ENCODE peak calls at places on chromosome 10, in seven cellular contexts. One of them, this sample, is unnamed.
A peak's percentile ranks its signal among the peaks of the same experiment; 100 is the strongest.

GRCh38 chr10:87931836-87932230 is 68.4 kb downstream of the PTEN start:
- DNase-seq in GM12878: no peak
- DNase-seq in tibial nerve: no peak
- DNase-seq in ovary: no peak
- DNase-seq in H1: no peak
- DNase-seq in K562: no peak
- DNase-seq in HepG2: no peak
- DNase-seq in this sample: no peak

GRCh38 chr10:14184841-14185500 is 145.8 kb downstream of the FRMD4A start:
- DNase-seq in tibial nerve: no peak
- DNase-seq in ovary: no peak
- DNase-seq in HepG2: peak; percentile 94
- DNase-seq in K562: peak; percentile 44
- DNase-seq in GM12878: peak; percentile 72
- DNase-seq in H1: no peak
- DNase-seq in this sample: no peak

GRCh38 chr10:114336823-114337509 is 67.3 kb downstream of the AFAP1L2 start:
- DNase-seq in ovary: no peak
- DNase-seq in K562: no peak
- DNase-seq in tibial nerve: no peak
- DNase-seq in H1: no peak
- DNase-seq in HepG2: no peak
- DNase-seq in GM12878: no peak
- DNase-seq in this sample: no peak

GRCh38 chr10:23469596-23470237 is 30.8 kb downstream of the OTUD1 start:
- DNase-seq in HepG2: no peak
- DNase-seq in H1: no peak
- DNase-seq in ovary: no peak
- DNase-seq in K562: no peak
- DNase-seq in GM12878: no peak
- DNase-seq in tibial nerve: no peak
- DNase-seq in this sample: peak; percentile 34

GRCh38 chr10:108167766-108168165 is 1003.3 kb upstream of the SORCS1 start:
- DNase-seq in tibial nerve: no peak
- DNase-seq in GM12878: no peak
- DNase-seq in H1: no peak
- DNase-seq in ovary: no peak
- DNase-seq in HepG2: no peak
- DNase-seq in K562: no peak
- DNase-seq in this sample: no peak

GRCh38 chr10:31158000-31158658 is 126.5 kb upstream of the ZNF438 start:
- DNase-seq in H1: no peak
- DNase-seq in GM12878: no peak
- DNase-seq in K562: no peak
- DNase-seq in tibial nerve: no peak
- DNase-seq in HepG2: no peak
- DNase-seq in ovary: no peak
- DNase-seq in this sample: no peak

GRCh38 chr10:69513617-69514016 is 59.6 kb downstream of the NEUROG3 start:
- DNase-seq in K562: no peak
- DNase-seq in H1: no peak
- DNase-seq in HepG2: no peak
- DNase-seq in ovary: no peak
- DNase-seq in GM12878: no peak
- DNase-seq in tibial nerve: no peak
- DNase-seq in this sample: no peak

GRCh38 chr10:113820507-113820906 is 33.4 kb downstream of the DCLRE1A start:
- DNase-seq in GM12878: no peak
- DNase-seq in H1: no peak
- DNase-seq in K562: peak; percentile 19
- DNase-seq in HepG2: no peak
- DNase-seq in ovary: no peak
- DNase-seq in tibial nerve: no peak
- DNase-seq in this sample: no peak

GRCh38 chr10:93991596-93992284 is 2.0 kb upstream of the PLCE1 start:
- DNase-seq in GM12878: no peak
- DNase-seq in K562: no peak
- DNase-seq in tibial nerve: no peak
- DNase-seq in ovary: peak; percentile 53
- DNase-seq in HepG2: peak; percentile 57
- DNase-seq in H1: no peak
- DNase-seq in this sample: peak; percentile 51

GRCh38 chr10:8060010-8060703 is 5.7 kb downstream of the GATA3 start:
- DNase-seq in ovary: no peak
- DNase-seq in HepG2: no peak
- DNase-seq in K562: no peak
- DNase-seq in tibial nerve: no peak
- DNase-seq in H1: no peak
- DNase-seq in GM12878: peak; percentile 55
- DNase-seq in this sample: no peak
- TF ChIP-seq EP300 in ovary: no peak
- TF ChIP-seq EP300 in HepG2: no peak
- TF ChIP-seq EP300 in K562: no peak
- TF ChIP-seq EP300 in tibial nerve: no peak
- TF ChIP-seq EP300 in H1: no peak
- TF ChIP-seq EP300 in GM12878: no peak
- TF ChIP-seq EP300 in this sample: no peak

DNA sequence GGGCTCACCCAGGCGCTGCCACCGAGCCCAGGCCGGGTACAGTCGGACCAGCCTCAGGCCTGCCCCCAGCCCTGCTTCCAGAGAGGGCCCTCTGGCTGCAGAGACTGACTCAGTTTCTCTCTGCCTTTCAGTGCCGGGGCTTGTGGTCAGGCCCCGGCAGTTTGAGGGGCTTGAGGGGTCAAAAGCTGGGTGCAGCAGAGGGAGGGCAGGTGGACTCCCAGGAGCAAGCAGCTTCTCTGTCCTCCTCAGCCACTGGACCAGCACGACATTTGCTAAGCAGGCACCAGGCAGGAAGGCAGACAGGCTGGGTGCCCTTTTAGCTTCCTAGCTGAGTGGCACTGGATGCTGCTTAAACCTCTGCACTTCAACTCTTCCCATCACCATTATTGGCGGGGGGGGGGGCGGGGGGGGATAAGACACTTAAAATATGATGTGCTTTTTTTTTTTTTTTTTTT is 168.5 kb downstream of the NEURL1 start:
- DNase-seq in tibial nerve: no peak
- DNase-seq in ovary: no peak
- DNase-seq in H1: no peak
- DNase-seq in GM12878: no peak
- DNase-seq in HepG2: no peak
- DNase-seq in K562: no peak
- DNase-seq in this sample: no peak
- H3K4me1 ChIP-seq in tibial nerve: no peaks in the 10 kb centered on the region
- H3K4me1 ChIP-seq in ovary: peaks cover 9% of the 10 kb centered on the region
- H3K4me1 ChIP-seq in H1: peaks cover 16% of the 10 kb centered on the region
- H3K4me1 ChIP-seq in GM12878: peaks cover 8% of the 10 kb centered on the region
- H3K4me1 ChIP-seq in HepG2: peaks cover 66% of the 10 kb centered on the region
- H3K4me1 ChIP-seq in K562: peaks cover 24% of the 10 kb centered on the region
- H3K4me1 ChIP-seq in this sample: peaks cover 59% of the 10 kb centered on the region

DNA sequence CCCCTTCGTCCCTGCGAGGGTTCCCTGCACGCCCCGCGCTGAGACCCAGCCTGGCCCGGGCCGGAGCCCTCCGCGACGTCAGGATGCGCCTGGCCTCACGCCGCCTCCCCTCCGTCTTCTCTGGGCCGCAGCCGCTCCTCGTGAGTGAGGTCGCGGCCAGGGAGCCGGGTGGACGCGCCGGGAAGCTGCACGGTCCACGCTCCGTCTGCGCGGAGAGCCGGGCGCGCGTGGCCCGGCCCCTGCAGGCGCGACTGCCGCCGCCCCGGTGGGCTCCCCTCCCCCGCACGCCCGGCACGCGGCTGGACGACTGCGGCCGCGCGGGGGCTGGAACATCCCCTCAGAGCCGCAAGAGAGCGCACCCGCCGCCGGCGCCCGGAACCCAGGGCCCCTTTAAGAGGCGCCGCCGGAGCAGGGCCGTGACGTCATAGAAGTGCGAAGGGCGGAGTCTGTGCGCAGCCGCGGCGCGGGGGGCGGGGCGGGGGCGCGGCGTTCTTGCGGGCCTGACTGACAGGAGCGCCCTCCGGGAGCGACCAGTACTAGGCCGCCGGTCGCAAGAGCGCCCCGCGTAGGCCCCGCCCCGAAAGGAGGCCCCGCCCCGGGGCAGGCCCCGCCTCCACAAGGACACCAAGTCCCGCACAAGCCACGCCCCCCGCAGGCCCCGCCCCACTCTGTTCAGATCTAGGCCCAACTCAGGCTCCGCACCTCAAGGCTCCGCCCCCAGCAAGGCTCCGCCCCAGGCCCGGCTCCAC is 449 bp upstream of the INPP5A start:
- DNase-seq in H1: peak; percentile 98
- DNase-seq in tibial nerve: peak; percentile 100
- DNase-seq in GM12878: peak; percentile 84
- DNase-seq in HepG2: peak; percentile 95
- DNase-seq in ovary: peak; percentile 100
- DNase-seq in K562: peak; percentile 96
- DNase-seq in this sample: peak; percentile 100
- TF ChIP-seq POLR2A in H1: peak; percentile 73
- TF ChIP-seq POLR2A in tibial nerve: peak; percentile 76
- TF ChIP-seq POLR2A in GM12878: peak; percentile 52
- TF ChIP-seq POLR2A in HepG2: no peak
- TF ChIP-seq POLR2A in ovary: peak; percentile 62
- TF ChIP-seq POLR2A in K562: no peak
- TF ChIP-seq POLR2A in this sample: no peak

DNA sequence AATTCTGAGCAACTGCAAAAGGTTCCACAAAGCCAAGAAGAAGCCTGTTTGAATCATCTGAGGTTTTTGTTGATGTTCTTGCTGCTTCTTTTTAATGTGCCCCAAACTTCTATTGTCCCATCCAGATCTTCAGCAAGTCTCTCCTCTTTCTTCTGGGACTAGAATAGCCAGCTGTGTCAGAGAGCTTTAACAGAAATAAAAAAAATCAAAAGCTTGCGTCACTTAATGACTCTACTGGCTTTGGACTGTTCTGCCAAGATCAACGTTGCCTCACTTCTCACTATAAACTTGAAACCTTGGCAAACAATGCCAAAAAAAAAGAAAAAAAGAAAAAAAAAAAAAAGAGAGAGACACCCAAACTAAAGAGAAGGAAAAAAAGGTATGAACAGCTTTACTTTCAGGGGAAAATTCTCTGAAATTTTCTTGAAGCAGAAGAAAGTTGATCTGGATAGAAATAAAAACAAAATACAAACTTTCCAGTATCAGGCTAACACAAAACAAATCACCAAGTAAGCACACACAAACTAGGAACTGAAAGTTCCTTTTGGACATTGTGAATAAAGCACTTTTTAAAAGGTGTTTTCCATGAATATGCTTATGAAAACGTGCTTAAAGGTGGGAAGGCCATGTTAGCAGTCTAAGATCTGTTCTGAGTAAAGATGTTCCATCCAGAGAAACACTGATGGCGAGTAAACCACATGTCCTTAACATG is 14.8 kb downstream of the USP54 start:
- DNase-seq in ovary: no peak
- DNase-seq in GM12878: peak; percentile 17
- DNase-seq in K562: no peak
- DNase-seq in HepG2: peak; percentile 43
- DNase-seq in tibial nerve: no peak
- DNase-seq in H1: no peak
- DNase-seq in this sample: peak; percentile 46
- TF ChIP-seq EP300 in ovary: no peak
- TF ChIP-seq EP300 in GM12878: peak; percentile 49
- TF ChIP-seq EP300 in K562: no peak
- TF ChIP-seq EP300 in HepG2: no peak
- TF ChIP-seq EP300 in tibial nerve: peak; percentile 89
- TF ChIP-seq EP300 in H1: no peak
- TF ChIP-seq EP300 in this sample: no peak

DNA sequence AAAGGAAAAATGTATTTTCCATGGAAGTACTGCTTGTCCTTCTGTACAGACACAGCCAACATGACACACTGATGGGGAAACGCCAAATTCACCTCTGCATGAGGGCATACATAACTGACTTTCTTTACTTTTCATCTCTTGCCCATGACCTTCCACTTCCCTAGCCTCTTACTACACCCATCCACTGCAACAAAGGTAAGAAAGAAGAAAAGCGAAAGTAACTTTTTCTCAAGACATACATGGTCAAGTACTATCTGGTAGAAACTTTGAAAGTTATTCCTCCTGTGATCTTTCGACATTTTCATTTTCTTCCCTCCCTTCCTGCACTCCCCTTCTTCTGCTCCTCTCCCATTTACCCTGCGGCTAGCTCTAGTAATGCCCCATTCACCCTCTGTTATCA is 130.8 kb downstream of the USP6NL start:
- DNase-seq in H1: no peak
- DNase-seq in tibial nerve: no peak
- DNase-seq in K562: no peak
- DNase-seq in HepG2: no peak
- DNase-seq in GM12878: no peak
- DNase-seq in ovary: no peak
- DNase-seq in this sample: no peak
- H3K4me1 ChIP-seq in H1: no peaks in the 10 kb centered on the region
- H3K4me1 ChIP-seq in tibial nerve: no peaks in the 10 kb centered on the region
- H3K4me1 ChIP-seq in K562: no peaks in the 10 kb centered on the region
- H3K4me1 ChIP-seq in HepG2: no peaks in the 10 kb centered on the region
- H3K4me1 ChIP-seq in GM12878: peaks cover 3% of the 10 kb centered on the region
- H3K4me1 ChIP-seq in ovary: peaks cover 4% of the 10 kb centered on the region
- H3K4me1 ChIP-seq in this sample: no peaks in the 10 kb centered on the region

GRCh38 chr10:130236711-130237110 is 100.5 kb downstream of the GLRX3 start:
- DNase-seq in tibial nerve: no peak
- DNase-seq in GM12878: no peak
- DNase-seq in H1: no peak
- DNase-seq in ovary: no peak
- DNase-seq in K562: no peak
- DNase-seq in HepG2: no peak
- DNase-seq in this sample: peak; percentile 4

GRCh38 chr10:130243015-130243414 is 106.8 kb downstream of the GLRX3 start:
- DNase-seq in tibial nerve: no peak
- DNase-seq in ovary: no peak
- DNase-seq in HepG2: no peak
- DNase-seq in K562: no peak
- DNase-seq in GM12878: no peak
- DNase-seq in H1: no peak
- DNase-seq in this sample: peak; percentile 7

GRCh38 chr10:130242483-130242882 is 106.3 kb downstream of the GLRX3 start:
- DNase-seq in GM12878: no peak
- DNase-seq in tibial nerve: no peak
- DNase-seq in H1: no peak
- DNase-seq in ovary: no peak
- DNase-seq in HepG2: no peak
- DNase-seq in K562: no peak
- DNase-seq in this sample: peak; percentile 3

GRCh38 chr10:130244031-130244927 is 108.1 kb downstream of the GLRX3 start:
- DNase-seq in K562: no peak
- DNase-seq in tibial nerve: no peak
- DNase-seq in ovary: no peak
- DNase-seq in HepG2: no peak
- DNase-seq in H1: no peak
- DNase-seq in GM12878: no peak
- DNase-seq in this sample: peak; percentile 10

DNA sequence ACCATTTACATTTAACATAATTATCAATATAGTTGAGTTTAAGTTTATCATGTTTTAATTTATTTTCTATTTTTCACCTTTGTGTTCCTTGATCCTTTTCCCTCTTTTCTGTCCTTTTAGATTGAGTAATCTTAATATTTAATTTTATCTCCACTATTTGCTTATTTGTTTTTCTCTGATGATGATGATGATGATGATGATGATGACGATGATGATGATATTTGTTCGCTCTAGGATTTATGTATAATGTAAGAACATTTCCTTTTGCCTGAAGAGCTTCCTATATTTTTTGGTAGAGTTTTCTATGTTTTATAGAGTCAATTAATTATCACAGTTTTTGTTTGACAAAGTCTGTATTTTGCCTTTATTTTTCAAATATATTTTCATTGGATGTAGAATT is 104.2 kb downstream of the GLRX3 start:
- DNase-seq in ovary: no peak
- DNase-seq in GM12878: no peak
- DNase-seq in K562: no peak
- DNase-seq in H1: no peak
- DNase-seq in tibial nerve: no peak
- DNase-seq in HepG2: no peak
- DNase-seq in this sample: no peak
- TF ChIP-seq POLR2A in ovary: no peak
- TF ChIP-seq POLR2A in GM12878: no peak
- TF ChIP-seq POLR2A in K562: no peak
- TF ChIP-seq POLR2A in H1: no peak
- TF ChIP-seq POLR2A in tibial nerve: no peak
- TF ChIP-seq POLR2A in HepG2: no peak
- TF ChIP-seq POLR2A in this sample: no peak

This sample was measured in stomach.